ENCODE peak calls at places on chromosome 12, in five cellular contexts. D is IMR-90, C is mesendoderm, U is neuronal stem cell, V is trophoblast cell. M is an unnamed sample.

GRCh38 chr12:47226199-47226598 is 146.4 kb upstream of the AMIGO2 start:
- DNase-seq in C (peak; percentile 44), D (no peak), V (no peak), U (no peak), M (no peak)

GRCh38 chr12:96155181-96155580 is 39.0 kb upstream of the ELK3 start:
- DNase-seq in D (no peak), C (no peak), U (no peak), V (no peak), M (no peak)

GRCh38 chr12:56867216-56867615 is 67.0 kb downstream of the SDR9C7 start:
- DNase-seq in V (no peak), D (no peak), C (peak; percentile 39), U (no peak), M (no peak)

GRCh38 chr12:100718212-100718611 is 76.4 kb upstream of the ANO4 start:
- DNase-seq in C (peak; percentile 97), V (no peak), D (no peak), U (no peak), M (peak; percentile 64)

GRCh38 chr12:1808036-1808797 is 12.1 kb upstream of the LRTM2 start:
- DNase-seq in V (no peak), D (no peak), U (no peak), C (no peak), M (no peak)

GRCh38 chr12:123034865-123035264 is 54.4 kb downstream of the ARL6IP4 start:
- DNase-seq in C (no peak), V (no peak), U (no peak), D (peak; percentile 82), M (peak; percentile 77)

GRCh38 chr12:113174461-113175384 is 10.6 kb downstream of the DDX54 start:
- DNase-seq in V (peak; percentile 57), U (peak; percentile 59), D (peak; percentile 52), C (peak; percentile 66), M (peak; percentile 67)

GRCh38 chr12:90065301-90065801 is 356.7 kb upstream of the ATP2B1 start:
- DNase-seq in U (no peak), V (no peak), D (no peak), C (no peak), M (no peak)

GRCh38 chr12:34402899-34403705 is 380.8 kb downstream of the ALG10 start:
- DNase-seq in V (no peak), U (no peak), D (no peak), C (no peak), M (no peak)

GRCh38 chr12:6074394-6074793 is 50.1 kb downstream of the VWF start:
- DNase-seq in D (no peak), C (no peak), U (no peak), V (no peak), M (no peak)

GRCh38 chr12:78645956-78646355 is 218.6 kb upstream of the SYT1 start:
- DNase-seq in D (peak; percentile 0), V (no peak), U (no peak), C (no peak), M (no peak)

GRCh38 chr12:6872073-6873048 is 742 bp downstream of the SPSB2 start:
- DNase-seq in V (peak; percentile 74), U (peak; percentile 87), D (peak; percentile 64), C (peak; percentile 86), M (peak; percentile 73)

GRCh38 chr12:45532113-45532512 is 197.4 kb upstream of the ARID2 start:
- DNase-seq in C (peak; percentile 57), V (no peak), U (peak; percentile 21), D (no peak), M (no peak)

GRCh38 chr12:121579190-121579791 is 1.5 kb downstream of the KDM2B start:
- DNase-seq in U (peak; percentile 26), D (no peak), V (no peak), C (no peak), M (peak; percentile 50)

GRCh38 chr12:63521706-63522105 is 146.6 kb downstream of the DPY19L2 start:
- DNase-seq in V (no peak), D (no peak), U (no peak), C (no peak), M (no peak)

GRCh38 chr12:21773263-21773741 is 1.2 kb downstream of the KCNJ8 start:
- DNase-seq in U (no peak), C (peak; percentile 83), V (no peak), D (peak; percentile 23), M (no peak)

GRCh38 chr12:89636054-89636775 is 72.4 kb downstream of the ATP2B1 start:
- DNase-seq in C (no peak), D (peak; percentile 79), V (no peak), U (no peak), M (peak; percentile 73)

GRCh38 chr12:132003846-132004245 is 54.1 kb downstream of the EP400 start:
- DNase-seq in U (no peak), V (no peak), C (no peak), D (peak; percentile 73), M (peak; percentile 48)

GRCh38 chr12:43308776-43309175 is 243.2 kb downstream of the ADAMTS20 start:
- DNase-seq in C (no peak), V (no peak), D (no peak), U (no peak), M (no peak)

GRCh38 chr12:99131761-99132199 is 486.7 kb downstream of the APAF1 start:
- DNase-seq in V (no peak), D (no peak), C (peak; percentile 91), U (peak; percentile 76), M (no peak)

GRCh38 chr12:88371416-88372183 is 208.7 kb downstream of the KITLG start:
- DNase-seq in V (no peak), U (no peak), D (no peak), C (no peak), M (peak; percentile 35)

GRCh38 chr12:120197542-120197887 is 3.0 kb upstream of the GCN1 start:
- DNase-seq in V (no peak), U (no peak), D (no peak), C (no peak), M (no peak)

GRCh38 chr12:56385873-56386272 is 23.2 kb upstream of the APOF start:
- DNase-seq in U (no peak), V (no peak), C (no peak), D (no peak), M (no peak)

GRCh38 chr12:63915105-63915830 is 70.8 kb downstream of the SRGAP1 start:
- DNase-seq in D (peak; percentile 71), U (no peak), V (peak; percentile 34), C (peak; percentile 57), M (peak; percentile 74)

GRCh38 chr12:94872671-94873367 is 130.7 kb downstream of the NDUFA12 start:
- DNase-seq in C (peak; percentile 24), U (no peak), V (no peak), D (no peak), M (no peak)

GRCh38 chr12:41049033-41049432 is 139.1 kb upstream of the PDZRN4 start:
- DNase-seq in V (no peak), U (no peak), D (no peak), C (no peak), M (peak; percentile 9)

GRCh38 chr12:38905480-38906351 is at the start of gene CPNE8:
- DNase-seq in C (peak; percentile 77), U (peak; percentile 52), V (peak; percentile 85), D (no peak), M (peak; percentile 94)

GRCh38 chr12:71746983-71747611 is 7.6 kb upstream of the RAB21 start:
- DNase-seq in D (peak; percentile 73), U (no peak), V (peak; percentile 46), C (peak; percentile 66), M (peak; percentile 71)

GRCh38 chr12:104485651-104486341 is 29.0 kb downstream of the CHST11 start:
- DNase-seq in C (no peak), V (no peak), D (no peak), U (no peak), M (no peak)

GRCh38 chr12:27333311-27334009 is 824 bp downstream of the BMAL2 start:
- DNase-seq in C (no peak), V (peak; percentile 80), D (no peak), U (peak; percentile 9), M (peak; percentile 47)

GRCh38 chr12:28963554-28963953 is 185.5 kb upstream of the FAR2 start:
- DNase-seq in D (peak; percentile 54), V (no peak), C (peak; percentile 63), U (no peak), M (peak; percentile 37)

GRCh38 chr12:78115889-78116288 is 285.2 kb downstream of the NAV3 start:
- DNase-seq in V (no peak), D (peak; percentile 20), C (no peak), U (no peak), M (no peak)

GRCh38 chr12:76762556-76762955 is 1.4 kb upstream of the ZDHHC17 start:
- DNase-seq in D (no peak), U (peak; percentile 55), V (no peak), C (peak; percentile 96), M (no peak)

GRCh38 chr12:69679119-69679518 is 20.0 kb downstream of the BEST3 start:
- DNase-seq in D (peak; percentile 54), V (no peak), U (no peak), C (no peak), M (no peak)

DNA sequence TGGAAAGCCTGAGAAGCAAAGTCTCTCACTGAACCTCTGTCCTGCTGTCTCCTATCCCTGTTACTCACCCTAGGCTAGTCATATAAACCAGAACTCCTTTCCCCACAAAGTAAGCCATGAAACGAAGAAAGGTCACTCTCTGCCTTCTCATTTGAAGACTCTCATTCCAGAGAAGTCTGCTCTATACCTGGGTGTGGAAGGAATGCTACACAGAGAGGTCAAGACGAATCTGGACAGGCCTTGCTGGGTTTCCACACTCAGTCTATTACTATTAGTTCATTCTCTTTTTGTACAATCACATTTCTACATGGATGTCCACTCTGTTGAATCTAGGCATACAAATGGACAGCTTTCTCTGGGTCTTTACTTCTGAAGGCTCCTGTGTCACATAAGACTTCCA is 2.4 kb upstream of the AEBP2 start:
- DNase-seq in U (no peak), D (no peak), C (no peak), V (no peak), M (peak; percentile 4)
- H2AK5ac ChIP-seq in U (no peak overlapping the region), D (no peak overlapping the region), C (no peak overlapping the region), V (no peak overlapping the region), M (no peak overlapping the region)

GRCh38 chr12:50110127-50110761 is 1.8 kb upstream of the COX14 start:
- DNase-seq in U (no peak), C (peak; percentile 36), D (no peak), V (no peak), M (no peak)
- H2BK5ac ChIP-seq in U (no peak overlapping the region), C (peak overlapping the region; percentile 7), D (peak overlapping the region; percentile 51), V (no peak overlapping the region), M (peak overlapping the region; percentile 36)

GRCh38 chr12:14710632-14711324 is 14.4 kb upstream of the GUCY2C start:
- DNase-seq in V (no peak), C (peak; percentile 53), U (no peak), D (no peak), M (peak; percentile 13)
- H3K4ac ChIP-seq in V (no peak overlapping the region), C (no peak overlapping the region), U (no peak overlapping the region), D (no peak overlapping the region), M (no peak overlapping the region)

DNA sequence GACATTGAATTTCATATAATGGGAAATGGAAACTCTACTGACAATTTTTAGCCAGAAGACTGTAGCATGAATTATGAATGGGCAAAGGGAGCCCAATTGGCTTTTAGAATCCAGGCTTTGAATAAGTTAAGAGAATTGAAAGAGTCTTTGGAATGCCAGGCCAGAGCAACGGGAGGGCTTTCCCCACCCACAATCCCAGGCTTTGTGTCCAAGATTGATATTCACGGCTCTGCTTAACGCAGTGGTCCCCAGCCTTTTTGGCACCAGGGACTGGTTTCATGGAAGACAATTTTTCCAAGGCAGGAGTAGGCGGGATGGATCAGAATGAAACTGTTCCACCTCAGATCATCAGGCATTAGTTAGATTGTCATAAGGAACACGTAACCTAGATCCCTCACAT is 79.7 kb downstream of the EPS8 start:
- DNase-seq in U (peak; percentile 36), V (no peak), D (no peak), C (no peak), M (no peak)
- H2AK5ac ChIP-seq in U (no peak overlapping the region), V (no peak overlapping the region), D (peak overlapping the region; percentile 23), C (no peak overlapping the region), M (no peak overlapping the region)

GRCh38 chr12:124501080-124501642 is 66.3 kb downstream of the NCOR2 start:
- DNase-seq in C (peak; percentile 51), U (no peak), V (no peak), D (no peak), M (peak; percentile 26)
- H2BK5ac ChIP-seq in C (peak overlapping the region; percentile 3), U (peak overlapping the region; percentile 62), V (peak overlapping the region; percentile 42), D (no peak overlapping the region), M (peak overlapping the region; percentile 97)